ENCODE peak calls at places on chromosomes 1 and 21, in five cellular contexts. H is adipocyte, U is LoVo, J is NCI-H774, B is Peyer's patch. C is an unnamed sample.

GRCh38 chr1:170357750-170358149 is 174.2 kb upstream of the GORAB start:
- DNase-seq in B (no peak), H (no peak), J (no peak), U (no peak), C (no peak)

GRCh38 chr1:105102385-105102784 is 1352.7 kb downstream of the AMY1C start:
- DNase-seq in J (no peak), H (no peak), U (no peak), B (no peak), C (no peak)

GRCh38 chr1:168636200-168636599 is 59.8 kb downstream of the XCL1 start:
- DNase-seq in B (no peak), J (peak; percentile 14), U (peak; percentile 9), H (peak; percentile 27), C (no peak)

GRCh38 chr1:38037481-38037939 is 9.1 kb downstream of the POU3F1 start:
- DNase-seq in U (no peak), B (no peak), H (no peak), J (no peak), C (no peak)

GRCh38 chr1:17119744-17120482 is 662 bp upstream of the PADI2 start:
- DNase-seq in J (no peak), U (no peak), H (no peak), B (no peak), C (no peak)

GRCh38 chr21:25171438-25171837 is 435.8 kb downstream of the MRPL39 start:
- DNase-seq in B (no peak), U (no peak), H (peak; percentile 1), J (no peak), C (no peak)

GRCh38 chr21:36818051-36818450 is 119.1 kb downstream of the SIM2 start:
- DNase-seq in U (no peak), B (no peak), J (no peak), H (no peak), C (no peak)

GRCh38 chr1:40383095-40383487 is 9.6 kb downstream of the SMAP2 start:
- DNase-seq in B (peak; percentile 55), H (no peak), U (no peak), J (no peak), C (no peak)

GRCh38 chr21:38929137-38929536 is 123.4 kb downstream of the ETS2 start:
- DNase-seq in B (peak; percentile 19), H (no peak), U (no peak), J (no peak), C (no peak)